ENCODE peak calls at places on chromosomes 12 and 14, in four cellular contexts. L, J, B and W are unnamed samples.

GRCh38 chr12:93025145-93026103 is 96.3 kb upstream of the EEA1 start:
- DNase-seq in L (peak; percentile 74), J (peak; percentile 63), B (peak; percentile 28), W (no peak)

GRCh38 chr12:119725523-119725922 is 57.6 kb downstream of the PRKAB1 start:
- DNase-seq in L (no peak), J (no peak), B (no peak), W (no peak)

GRCh38 chr12:132006056-132006680 is 56.4 kb downstream of the EP400 start:
- DNase-seq in L (no peak), J (no peak), B (no peak), W (no peak)

GRCh38 chr12:106112094-106112822 is 26.5 kb downstream of the NUAK1 start:
- DNase-seq in L (no peak), J (no peak), B (peak; percentile 34), W (no peak)

GRCh38 chr14:49861581-49861922 is 9.0 kb upstream of the NEMF start:
- DNase-seq in L (peak; percentile 63), J (no peak), B (peak; percentile 36), W (no peak)

GRCh38 chr14:20274062-20274461 is 31.7 kb downstream of the TTC5 start:
- DNase-seq in L (no peak), J (no peak), B (no peak), W (no peak)

GRCh38 chr12:55681142-55682077 is 26.3 kb downstream of the ITGA7 start:
- DNase-seq in L (peak; percentile 71), J (no peak), B (no peak), W (peak; percentile 92)

GRCh38 chr12:113208041-113208934 is 13.0 kb upstream of the TPCN1 start:
- DNase-seq in L (peak; percentile 34), J (peak; percentile 99), B (no peak), W (no peak)

GRCh38 chr14:22375321-22375930 is 213.6 kb downstream of the DAD1 start:
- DNase-seq in L (peak; percentile 49), J (no peak), B (peak; percentile 21), W (peak; percentile 79)

GRCh38 chr12:12176402-12176801 is 90.4 kb downstream of the LRP6 start:
- DNase-seq in L (no peak), J (peak; percentile 53), B (no peak), W (no peak)

GRCh38 chr12:119113587-119113986 is 65.1 kb upstream of the HSPB8 start:
- DNase-seq in L (no peak), J (no peak), B (no peak), W (no peak)

GRCh38 chr14:75430526-75430925 is 2.7 kb downstream of the JDP2 start:
- DNase-seq in L (no peak), J (no peak), B (no peak), W (no peak)

GRCh38 chr14:53109028-53109687 is 44.0 kb downstream of the DDHD1 start:
- DNase-seq in L (peak; percentile 8), J (peak; percentile 82), B (no peak), W (no peak)

GRCh38 chr12:70736775-70737174 is 99.5 kb upstream of the PTPRB start:
- DNase-seq in L (no peak), J (no peak), B (no peak), W (no peak)

GRCh38 chr14:85402546-85403162 is 127.3 kb upstream of the FLRT2 start:
- DNase-seq in L (no peak), J (no peak), B (no peak), W (no peak)

GRCh38 chr12:46499226-46499625 is 126.7 kb upstream of the SLC38A2 start:
- DNase-seq in L (no peak), J (no peak), B (no peak), W (no peak)

GRCh38 chr14:73809386-73809785 is 42.2 kb upstream of the PTGR2 start:
- DNase-seq in L (no peak), J (no peak), B (no peak), W (no peak)

GRCh38 chr12:581321-581720 is 81.9 kb downstream of the NINJ2 start:
- DNase-seq in L (no peak), J (no peak), B (no peak), W (no peak)

GRCh38 chr14:101595887-101596721 is 34.8 kb downstream of the DIO3 start:
- DNase-seq in L (peak; percentile 5), J (no peak), B (no peak), W (no peak)

GRCh38 chr14:100165825-100166520 is 6.5 kb upstream of the DEGS2 start:
- DNase-seq in L (no peak), J (no peak), B (no peak), W (no peak)

GRCh38 chr12:28051516-28052456 is 79.3 kb upstream of the PTHLH start:
- DNase-seq in L (no peak), J (no peak), B (no peak), W (no peak)

GRCh38 chr12:4538207-4539160 is at the start of gene RAD51AP1:
- DNase-seq in L (peak; percentile 95), J (peak; percentile 92), B (peak; percentile 91), W (peak; percentile 93)

GRCh38 chr12:10408842-10409241 is 715 bp downstream of the KLRC4 start:
- DNase-seq in L (no peak), J (no peak), B (no peak), W (no peak)

GRCh38 chr14:41605550-41606248 is 977 bp upstream of the LRFN5 start:
- DNase-seq in L (no peak), J (no peak), B (no peak), W (no peak)

GRCh38 chr12:123998344-123998941 is 25.4 kb downstream of the ZNF664 start:
- DNase-seq in L (peak; percentile 79), J (no peak), B (no peak), W (no peak)

GRCh38 chr12:93591137-93591868 is 18.8 kb downstream of the SOCS2 start:
- DNase-seq in L (peak; percentile 85), J (no peak), B (peak; percentile 67), W (no peak)

GRCh38 chr12:11941601-11942360 is 129.0 kb upstream of the BCL2L14 start:
- DNase-seq in L (no peak), J (no peak), B (no peak), W (no peak)

GRCh38 chr14:22390824-22391461 is 198.1 kb downstream of the DAD1 start:
- DNase-seq in L (no peak), J (peak; percentile 63), B (no peak), W (peak; percentile 41)

GRCh38 chr12:5467941-5468340 is 36.0 kb downstream of the NTF3 start:
- DNase-seq in L (no peak), J (no peak), B (no peak), W (no peak)

GRCh38 chr14:104184911-104185499 is 46.6 kb downstream of the KIF26A start:
- DNase-seq in L (no peak), J (no peak), B (peak; percentile 66), W (no peak)

GRCh38 chr12:105235299-105235746 is 651 bp downstream of the APPL2 start:
- DNase-seq in L (no peak), J (no peak), B (peak; percentile 25), W (no peak)

GRCh38 chr14:99460793-99461192 is 19.9 kb downstream of the SETD3 start:
- DNase-seq in L (peak; percentile 82), J (no peak), B (no peak), W (no peak)

GRCh38 chr12:66352197-66352596 is 49.9 kb downstream of the HELB start:
- DNase-seq in L (peak; percentile 37), J (no peak), B (peak; percentile 41), W (peak; percentile 18)

GRCh38 chr14:99280852-99281251 is 8.9 kb upstream of the BCL11B start:
- DNase-seq in L (no peak), J (no peak), B (no peak), W (no peak)

GRCh38 chr12:128813883-128814282 is 9.9 kb downstream of the SLC15A4 start:
- DNase-seq in L (no peak), J (no peak), B (no peak), W (no peak)
- TF ChIP-seq RFX5 in L (no peak), J (no peak), B (no peak), W (no peak)

GRCh38 chr14:83988274-83988673 is 1541.7 kb upstream of the FLRT2 start:
- DNase-seq in L (no peak), J (no peak), B (no peak), W (no peak)
- H3K36me3 ChIP-seq in L (no peaks in the 10 kb centered on the region), J (no peaks in the 10 kb centered on the region), B (no peaks in the 10 kb centered on the region), W (no peaks in the 10 kb centered on the region)

GRCh38 chr12:57000393-57000792 is 6.0 kb downstream of the ZBTB39 start:
- DNase-seq in L (no peak), J (no peak), B (no peak), W (no peak)

GRCh38 chr12:56998981-56999380 is 7.4 kb downstream of the ZBTB39 start:
- DNase-seq in L (no peak), J (peak; percentile 69), B (no peak), W (no peak)

GRCh38 chr12:57003395-57003794 is 3.0 kb downstream of the ZBTB39 start:
- DNase-seq in L (no peak), J (no peak), B (no peak), W (no peak)

GRCh38 chr12:56999456-56999855 is 6.9 kb downstream of the ZBTB39 start:
- DNase-seq in L (no peak), J (no peak), B (no peak), W (no peak)

GRCh38 chr12:57001448-57001906 is 4.9 kb downstream of the ZBTB39 start:
- DNase-seq in L (peak; percentile 91), J (no peak), B (peak; percentile 77), W (peak; percentile 87)
- TF ChIP-seq REST in L (peak; percentile 46), J (no peak), B (no peak), W (no peak)

GRCh38 chr14:69763761-69764510 is 3.0 kb upstream of the SRSF5 start:
- DNase-seq in L (no peak), J (no peak), B (no peak), W (no peak)

GRCh38 chr14:69755784-69756183 is 11.2 kb upstream of the SRSF5 start:
- DNase-seq in L (no peak), J (no peak), B (no peak), W (peak; percentile 29)

GRCh38 chr14:69756298-69756697 is 10.6 kb upstream of the SRSF5 start:
- DNase-seq in L (no peak), J (no peak), B (no peak), W (no peak)

GRCh38 chr14:69755299-69755698 is 11.6 kb upstream of the SRSF5 start:
- DNase-seq in L (no peak), J (no peak), B (no peak), W (no peak)

GRCh38 chr14:69760810-69761209 is 6.1 kb upstream of the SRSF5 start:
- DNase-seq in L (no peak), J (no peak), B (no peak), W (no peak)
- TF ChIP-seq RFX5 in L (no peak), J (no peak), B (no peak), W (no peak)